ENCODE peak calls at places on chromosomes 12 and 14, in six cellular contexts. A is GM12891, Z is H1, B is HepG2, U is K562, T is GM12878. F is an unnamed sample.

GRCh38 chr12:96327889-96328288 is 72.3 kb downstream of the CDK17 start:
- DNase-seq in A (no peak), Z (no peak), B (no peak), U (no peak), T (no peak), F (no peak)

GRCh38 chr14:39488600-39488999 is 56.4 kb upstream of the FBXO33 start:
- DNase-seq in A (no peak), Z (no peak), B (no peak), U (no peak), T (no peak), F (no peak)

GRCh38 chr12:94805749-94806148 is 155.4 kb upstream of the TMCC3 start:
- DNase-seq in A (no peak), Z (no peak), B (no peak), U (no peak), T (no peak), F (no peak)

GRCh38 chr14:47722929-47723693 is 47.7 kb upstream of the MDGA2 start:
- DNase-seq in A (no peak), Z (no peak), B (no peak), U (no peak), T (no peak), F (no peak)

GRCh38 chr12:114933428-114934160 is 249.6 kb upstream of the TBX3 start:
- DNase-seq in A (no peak), Z (no peak), B (peak), U (no peak), T (no peak), F (no peak)

GRCh38 chr12:27705263-27705662 is 5.4 kb upstream of the MRPS35 start:
- DNase-seq in A (no peak), Z (no peak), B (peak), U (peak), T (no peak), F (no peak)

GRCh38 chr12:57885207-57885606 is 38.7 kb upstream of the CTDSP2 start:
- DNase-seq in A (no peak), Z (no peak), B (no peak), U (no peak), T (no peak), F (no peak)

GRCh38 chr12:8992086-8992409 is 2.7 kb downstream of the KLRG1 start:
- DNase-seq in A (no peak), Z (no peak), B (no peak), U (no peak), T (no peak), F (no peak)

GRCh38 chr14:94575730-94576585 is 5.3 kb upstream of the SERPINA5 start:
- DNase-seq in A (no peak), Z (no peak), B (no peak), U (no peak), T (no peak), F (no peak)

GRCh38 chr12:79682593-79682992 is 8.2 kb downstream of the PAWR start:
- DNase-seq in A (no peak), Z (no peak), B (no peak), U (no peak), T (no peak), F (no peak)

GRCh38 chr12:71552728-71553501 is 110.7 kb downstream of the ZFC3H1 start:
- DNase-seq in A (no peak), Z (no peak), B (peak), U (no peak), T (no peak), F (no peak)

DNA sequence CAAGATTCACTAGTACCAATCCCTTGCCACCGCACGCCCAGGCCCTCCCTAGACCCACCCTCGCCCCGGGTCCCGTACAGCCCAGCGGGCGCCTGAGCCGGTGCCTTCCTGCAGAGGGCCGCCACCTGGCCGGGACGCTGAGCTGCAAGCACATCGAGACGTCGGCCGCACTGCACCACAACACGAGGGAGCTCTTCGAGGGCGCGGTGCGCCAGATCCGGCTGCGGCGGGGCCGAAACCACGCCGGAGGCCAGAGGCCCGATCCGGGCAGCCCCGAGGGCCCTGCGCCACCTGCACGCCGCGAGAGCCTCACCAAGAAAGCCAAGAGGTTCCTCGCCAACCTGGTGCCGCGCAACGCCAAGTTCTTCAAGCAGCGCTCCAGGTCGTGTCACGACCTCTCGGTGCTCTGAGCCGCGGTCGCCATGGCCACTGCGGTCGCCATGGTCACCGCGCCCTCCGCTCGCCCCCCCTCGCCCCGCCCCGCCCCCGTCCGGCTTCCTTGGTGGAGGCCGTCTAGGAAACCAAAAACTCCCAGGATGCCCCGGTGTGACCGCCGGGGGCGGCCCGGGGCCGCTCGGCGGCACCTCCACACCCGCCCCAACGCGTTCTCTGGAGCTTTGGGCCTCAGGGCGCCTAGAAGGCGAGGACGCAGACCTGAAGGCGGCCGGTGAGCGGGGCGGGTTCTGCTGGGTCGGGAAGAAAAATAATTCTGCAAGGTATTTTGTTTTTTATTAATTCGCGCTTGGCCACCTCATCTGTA is 3.7 kb downstream of the REM2 start:
- DNase-seq in A (peak), Z (no peak), B (no peak), U (peak), T (peak), F (peak)
- TF ChIP-seq POLR2A in A (no peak), Z (no peak), B (no peak), U (peak), T (peak), F (peak)

DNA sequence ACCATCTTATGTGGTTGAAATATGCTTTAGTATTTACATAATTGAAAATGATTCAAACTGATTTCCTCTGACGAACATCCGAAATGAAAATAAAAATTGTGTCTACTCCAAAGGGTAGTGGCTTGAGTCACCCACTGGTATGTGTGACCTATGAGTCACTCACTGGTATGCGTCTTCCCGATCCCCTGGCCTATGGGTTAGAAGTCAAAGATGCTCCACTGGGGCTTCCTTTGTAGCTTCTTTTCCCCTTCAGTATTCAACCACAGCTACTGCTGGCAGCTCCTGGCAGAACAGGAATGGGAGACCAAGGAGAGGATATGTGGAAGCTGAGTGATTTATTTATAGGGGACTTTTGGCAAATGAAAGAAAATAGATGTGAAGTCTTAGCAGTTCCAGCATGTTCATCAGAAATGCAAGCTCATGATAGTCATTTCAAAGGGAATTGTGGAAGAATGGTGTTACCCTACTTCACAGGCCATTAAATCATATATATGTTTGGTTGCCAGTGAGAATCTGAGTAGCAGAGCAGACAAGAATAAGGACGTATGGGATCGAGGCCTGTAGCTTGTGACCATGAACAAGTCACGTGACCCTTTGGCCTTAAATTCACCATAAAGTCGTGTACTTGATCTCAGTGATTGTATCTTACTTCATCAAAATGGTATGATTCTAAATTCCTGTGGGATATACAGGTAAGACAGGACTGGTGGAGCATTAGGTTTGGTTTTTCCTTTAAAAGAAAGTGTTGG is 108.3 kb downstream of the CRADD start:
- DNase-seq in A (no peak), Z (peak), B (peak), U (peak), T (no peak), F (no peak)
- TF ChIP-seq POLR2AphosphoS5 in A (no peak), Z (no peak), B (no peak), U (no peak), T (no peak), F (no peak)

GRCh38 chr12:49389092-49389703 is 21.9 kb downstream of the SPATS2 start:
- DNase-seq in A (no peak), Z (peak), B (no peak), U (no peak), T (no peak), F (no peak)
- TF ChIP-seq TAF1 in A (no peak), Z (no peak), B (no peak), U (no peak), T (no peak), F (no peak)

GRCh38 chr12:39403376-39403775 is 39.5 kb downstream of the KIF21A start:
- DNase-seq in A (no peak), Z (no peak), B (no peak), U (no peak), T (no peak), F (no peak)

GRCh38 chr12:39406257-39406656 is 36.7 kb downstream of the KIF21A start:
- DNase-seq in A (no peak), Z (no peak), B (no peak), U (no peak), T (no peak), F (no peak)

GRCh38 chr12:39402922-39403321 is 40.0 kb downstream of the KIF21A start:
- DNase-seq in A (no peak), Z (no peak), B (no peak), U (no peak), T (peak), F (no peak)

GRCh38 chr12:39405580-39405979 is 37.3 kb downstream of the KIF21A start:
- DNase-seq in A (no peak), Z (no peak), B (no peak), U (no peak), T (peak), F (no peak)

DNA sequence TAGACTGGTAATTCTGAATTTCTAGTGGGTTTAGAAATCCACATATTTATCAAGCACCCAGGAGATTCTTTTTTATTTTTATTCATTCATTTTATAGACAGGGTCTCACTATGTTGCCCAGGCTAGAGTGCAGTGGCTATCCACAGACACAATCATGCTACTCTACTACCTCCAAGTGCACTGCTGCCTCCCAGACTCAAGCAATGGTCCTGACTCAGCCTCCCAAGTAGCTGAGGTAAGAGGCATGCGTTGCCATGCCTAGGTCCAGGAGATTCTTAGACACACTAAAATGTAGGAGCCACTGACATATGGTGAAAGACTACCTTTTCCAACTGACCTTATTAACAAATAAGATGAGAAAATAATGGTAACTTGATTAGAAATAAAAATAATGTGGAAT is 38.9 kb downstream of the KIF21A start:
- DNase-seq in A (no peak), Z (no peak), B (no peak), U (no peak), T (no peak), F (no peak)
- TF ChIP-seq POLR2A in A (no peak), Z (no peak), B (no peak), U (no peak), T (no peak), F (no peak)

GRCh38 chr14:92164958-92165357 is 43.2 kb downstream of the CPSF2 start:
- DNase-seq in A (no peak), Z (no peak), B (no peak), U (no peak), T (no peak), F (no peak)

GRCh38 chr14:92160619-92161018 is 38.9 kb downstream of the CPSF2 start:
- DNase-seq in A (no peak), Z (no peak), B (no peak), U (no peak), T (no peak), F (no peak)

GRCh38 chr14:92161521-92161920 is 39.8 kb downstream of the CPSF2 start:
- DNase-seq in A (no peak), Z (no peak), B (no peak), U (no peak), T (no peak), F (no peak)
- TF ChIP-seq POLR2AphosphoS5 in A (no peak), Z (no peak), B (no peak), U (no peak), T (no peak), F (no peak)

DNA sequence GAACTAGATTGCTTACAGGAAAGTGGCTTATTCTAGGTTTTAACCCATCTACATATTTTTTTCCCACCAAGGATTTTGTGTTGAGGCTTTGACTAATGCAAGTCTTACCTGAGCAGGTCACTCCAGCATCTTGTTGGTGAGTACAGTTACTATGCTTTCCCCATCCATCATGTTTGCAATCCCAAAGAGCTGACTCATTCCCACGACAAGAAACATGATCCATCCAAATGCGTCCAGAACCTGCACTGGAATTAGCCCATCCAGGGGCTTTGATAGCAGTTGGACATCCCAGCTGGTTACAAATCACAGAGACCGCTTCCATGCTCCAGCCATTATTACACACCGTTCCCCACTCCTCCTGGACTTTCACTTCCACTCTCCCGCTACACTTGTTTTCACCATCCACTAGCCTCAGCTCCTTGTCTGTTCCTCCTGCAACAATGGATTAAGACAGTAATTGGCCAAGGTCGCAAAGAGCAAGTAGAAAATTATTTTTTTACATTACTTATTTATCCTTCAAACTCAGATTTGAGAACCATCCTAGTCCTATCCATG is 2.5 kb downstream of the CD163 start:
- DNase-seq in A (no peak), Z (no peak), B (no peak), U (no peak), T (no peak), F (no peak)
- TF ChIP-seq TAF1 in A (no peak), Z (no peak), B (no peak), U (no peak), T (no peak), F (no peak)

GRCh38 chr12:56041579-56042429 is at the start of gene RPS26:
- DNase-seq in A (peak), Z (peak), B (peak), U (peak), T (peak), F (peak)
- TF ChIP-seq POLR2A in A (peak), Z (peak), B (peak), U (peak), T (peak), F (peak)

GRCh38 chr12:85356596-85357385 is 76.8 kb downstream of the ALX1 start:
- DNase-seq in A (no peak), Z (no peak), B (no peak), U (no peak), T (no peak), F (no peak)
- TF ChIP-seq POLR2AphosphoS5 in A (no peak), Z (no peak), B (no peak), U (no peak), T (no peak), F (no peak)

F was measured in GM12892.